ENCODE peak calls at places on chromosomes 7 and 10, in four cellular contexts. M is NCI-H2171 treated with DMSO at 0.1 percent for 48 hours, Z is NCI-H1436 treated with DMSO at 0.1 percent for 48 hours, Y is C1 segment of cervical spinal cord. O is an unnamed sample.

GRCh38 chr10:124039432-124040086 is 53.8 kb downstream of the CHST15 start:
- DNase-seq in M (no peak), Z (no peak), Y (no peak), O (no peak)

GRCh38 chr10:1201010-1201807 is 145.0 kb downstream of the WDR37 start:
- DNase-seq in M (peak), Z (no peak), Y (no peak), O (no peak)

GRCh38 chr7:18762189-18762588 is 266.6 kb downstream of the HDAC9 start:
- DNase-seq in M (no peak), Z (no peak), Y (no peak), O (no peak)

GRCh38 chr7:40299097-40299496 is 164.3 kb downstream of the SUGCT start:
- DNase-seq in M (no peak), Z (no peak), Y (no peak), O (no peak)

GRCh38 chr10:37758074-37758473 is 99.3 kb downstream of the ZNF248 start:
- DNase-seq in M (no peak), Z (no peak), Y (no peak), O (no peak)

GRCh38 chr10:4810093-4810492 is 15.9 kb upstream of the AKR1E2 start:
- DNase-seq in M (no peak), Z (no peak), Y (no peak), O (no peak)

GRCh38 chr10:21625623-21626229 is 91.7 kb downstream of the MLLT10 start:
- DNase-seq in M (no peak), Z (no peak), Y (no peak), O (no peak)

GRCh38 chr7:41825927-41826480 is 123.1 kb upstream of the INHBA start:
- DNase-seq in M (no peak), Z (no peak), Y (no peak), O (no peak)

GRCh38 chr10:35335718-35336083 is 608 bp upstream of the CCNY start:
- DNase-seq in M (no peak), Z (no peak), Y (no peak), O (peak)

GRCh38 chr7:157853076-157853788 is 516.4 kb downstream of the DNAJB6 start:
- DNase-seq in M (no peak), Z (no peak), Y (no peak), O (no peak)

GRCh38 chr7:118870187-118870586 is 645.7 kb downstream of the ANKRD7 start:
- DNase-seq in M (no peak), Z (no peak), Y (no peak), O (no peak)

GRCh38 chr7:46747869-46748576 is 827.0 kb upstream of the IGFBP3 start:
- DNase-seq in M (no peak), Z (no peak), Y (no peak), O (no peak)

GRCh38 chr7:36272567-36273269 is 116.9 kb upstream of the ANLN start:
- DNase-seq in M (no peak), Z (no peak), Y (no peak), O (no peak)

GRCh38 chr10:104678658-104679057 is 37.6 kb downstream of the SORCS3 start:
- DNase-seq in M (no peak), Z (no peak), Y (no peak), O (no peak)

GRCh38 chr7:99558306-99559275 is at the start of gene ZNF655:
- DNase-seq in M (peak), Z (peak), Y (peak), O (peak)

GRCh38 chr7:117808273-117808868 is 64.9 kb downstream of the CTTNBP2 start:
- DNase-seq in M (no peak), Z (no peak), Y (peak), O (no peak)

GRCh38 chr10:13462551-13462950 is 66.3 kb downstream of the BEND7 start:
- DNase-seq in M (no peak), Z (no peak), Y (no peak), O (no peak)

GRCh38 chr10:101214446-101215396 is 14.5 kb downstream of the LBX1 start:
- DNase-seq in M (peak), Z (no peak), Y (peak), O (peak)

GRCh38 chr10:23053036-23053435 is 42.3 kb upstream of the MSRB2 start:
- DNase-seq in M (no peak), Z (no peak), Y (no peak), O (no peak)

GRCh38 chr7:142795339-142795863 is 24.6 kb downstream of the PRSS2 start:
- DNase-seq in M (no peak), Z (no peak), Y (no peak), O (no peak)

GRCh38 chr7:118918556-118918955 is 694.1 kb downstream of the ANKRD7 start:
- DNase-seq in M (peak), Z (no peak), Y (no peak), O (no peak)

GRCh38 chr7:94190599-94191061 is 186.5 kb upstream of the BET1 start:
- DNase-seq in M (peak), Z (no peak), Y (no peak), O (no peak)

GRCh38 chr7:22958742-22959141 is 55.2 kb downstream of the HYCC1 start:
- DNase-seq in M (no peak), Z (no peak), Y (no peak), O (no peak)

O was measured in effector memory CD8-positive, alpha-beta T cell.